ENCODE peak calls at places on chromosomes 16 and 17, in ten cellular contexts. F is MG63; M is stimulated activated CD4-positive, alpha-beta T cell treated with anti-CD3 and anti-CD28 coated beads, Interleukin-4, amount 100 ng/mL, for 24 hours; D is NCI-H1436 treated with DMSO at 0.1 percent for 48 hours; K is NAMALWA; Y is NCI-H1105; W is ACHN; I is ELF-1; Q is NCI-H2081; V is mesenchymal stem cell. X is an unnamed sample.

GRCh38 chr16:79874391-79874790 is 273.9 kb upstream of the MAF start:
- DNase-seq in Q (no peak), D (no peak), V (no peak), W (no peak), F (peak; percentile 15), I (no peak), Y (no peak), K (no peak), M (no peak), X (no peak)

GRCh38 chr17:2102931-2103398 is 48.1 kb downstream of the HIC1 start:
- DNase-seq in Y (no peak), V (peak; percentile 47), D (no peak), W (peak; percentile 44), I (no peak), Q (no peak), M (no peak), F (peak; percentile 59), K (no peak), X (no peak)

GRCh38 chr17:77385750-77386501 is 245.2 kb downstream of the SEC14L1 start:
- DNase-seq in M (no peak), D (no peak), I (peak; percentile 80), K (no peak), Q (no peak), V (no peak), F (peak; percentile 88), Y (no peak), W (no peak), X (peak; percentile 73)

GRCh38 chr17:62692721-62693431 is 65.4 kb downstream of the MRC2 start:
- DNase-seq in K (peak; percentile 17), M (peak; percentile 13), Y (no peak), W (peak; percentile 45), V (peak; percentile 36), D (no peak), F (no peak), Q (no peak), I (peak; percentile 47), X (peak; percentile 46)

GRCh38 chr16:2771496-2772402 is 5.3 kb downstream of the ELOB start:
- DNase-seq in I (no peak), D (no peak), Y (no peak), K (no peak), Q (no peak), M (no peak), F (no peak), V (no peak), W (no peak), X (peak; percentile 35)

GRCh38 chr17:76000016-76000754 is 470 bp upstream of the CDK3 start:
- DNase-seq in K (peak; percentile 70), I (peak; percentile 84), M (peak; percentile 67), Y (no peak), W (peak; percentile 61), Q (peak; percentile 51), V (peak; percentile 34), D (no peak), F (peak; percentile 34), X (peak; percentile 68)

GRCh38 chr16:28537964-28538732 is 626 bp downstream of the NUPR1 start:
- DNase-seq in M (no peak), K (no peak), F (peak; percentile 44), D (no peak), Y (no peak), W (no peak), V (no peak), I (no peak), Q (no peak), X (peak; percentile 55)

GRCh38 chr16:78703951-78704350 is 604.5 kb downstream of the WWOX start:
- DNase-seq in Y (no peak), W (no peak), V (no peak), D (no peak), M (no peak), K (no peak), I (no peak), F (no peak), Q (no peak), X (no peak)

GRCh38 chr17:73595068-73595865 is 49.0 kb downstream of the SDK2 start:
- DNase-seq in Y (no peak), F (peak; percentile 94), M (no peak), Q (peak; percentile 59), W (peak; percentile 8), K (peak; percentile 24), D (no peak), V (peak; percentile 64), I (peak; percentile 74), X (peak; percentile 57)

GRCh38 chr16:4060823-4061222 is 55.4 kb downstream of the ADCY9 start:
- DNase-seq in K (no peak), I (no peak), V (no peak), Y (no peak), F (no peak), D (no peak), Q (no peak), M (no peak), W (no peak), X (no peak)

GRCh38 chr16:3089717-3090592 is 9.1 kb downstream of the ZSCAN10 start:
- DNase-seq in Y (no peak), K (no peak), D (no peak), W (no peak), M (no peak), V (no peak), Q (peak; percentile 63), I (no peak), F (no peak), X (no peak)

GRCh38 chr17:49022391-49022941 is 25.3 kb downstream of the IGF2BP1 start:
- DNase-seq in D (no peak), V (no peak), Y (no peak), M (no peak), I (peak; percentile 99), K (no peak), F (peak; percentile 52), Q (no peak), W (peak; percentile 80), X (no peak)

GRCh38 chr16:46620265-46621005 is 744 bp downstream of the SHCBP1 start:
- DNase-seq in Y (no peak), D (no peak), W (peak; percentile 28), F (peak; percentile 67), M (no peak), K (peak; percentile 74), Q (no peak), I (no peak), V (peak; percentile 30), X (no peak)

GRCh38 chr17:12027658-12028057 is 7.0 kb downstream of the MAP2K4 start:
- DNase-seq in D (no peak), F (no peak), V (no peak), Q (no peak), W (no peak), M (no peak), I (no peak), Y (no peak), K (no peak), X (no peak)

GRCh38 chr16:74603848-74604247 is 3.1 kb downstream of the GLG1 start:
- DNase-seq in I (peak; percentile 56), F (no peak), W (no peak), V (no peak), M (no peak), K (no peak), Q (no peak), Y (no peak), D (no peak), X (no peak)

GRCh38 chr17:1491406-1492248 is 859 bp downstream of the MYO1C start:
- DNase-seq in M (peak; percentile 40), Y (no peak), F (peak; percentile 66), K (peak; percentile 26), D (no peak), I (no peak), V (peak; percentile 57), Q (peak; percentile 16), W (peak; percentile 78), X (peak; percentile 78)

GRCh38 chr17:75019710-75020109 is 7.2 kb downstream of the MRPL58 start:
- DNase-seq in V (no peak), W (no peak), Y (no peak), D (no peak), M (no peak), Q (no peak), I (no peak), K (no peak), F (no peak), X (no peak)

GRCh38 chr17:10265100-10265810 is 66.8 kb upstream of the GAS7 start:
- DNase-seq in M (no peak), V (peak; percentile 53), Q (no peak), K (no peak), D (no peak), W (no peak), F (no peak), Y (no peak), I (no peak), X (no peak)

GRCh38 chr17:14007951-14008350 is 61.4 kb upstream of the COX10 start:
- DNase-seq in K (no peak), M (no peak), Y (no peak), W (no peak), I (no peak), D (no peak), F (no peak), Q (no peak), V (no peak), X (no peak)

GRCh38 chr16:73743665-73744496 is 552.7 kb upstream of the PSMD7 start:
- DNase-seq in F (no peak), W (no peak), K (no peak), Y (no peak), I (no peak), D (no peak), V (no peak), M (no peak), Q (no peak), X (no peak)

GRCh38 chr16:30621765-30622164 is 11.6 kb upstream of the ZNF689 start:
- DNase-seq in I (no peak), F (peak; percentile 5), K (no peak), W (no peak), Y (no peak), D (no peak), M (no peak), Q (no peak), V (no peak), X (no peak)

GRCh38 chr17:79721993-79722671 is 8.6 kb upstream of the ENPP7 start:
- DNase-seq in V (no peak), D (no peak), Y (no peak), K (peak; percentile 49), F (no peak), W (peak; percentile 37), I (peak; percentile 59), M (no peak), Q (no peak), X (no peak)

GRCh38 chr17:70405492-70406220 is 236.3 kb downstream of the KCNJ2 start:
- DNase-seq in D (no peak), Y (no peak), V (peak; percentile 97), K (no peak), I (no peak), Q (no peak), F (peak; percentile 71), M (no peak), W (peak; percentile 98), X (no peak)

GRCh38 chr16:4852221-4852872 is 5.1 kb downstream of the UBN1 start:
- DNase-seq in Q (no peak), M (no peak), I (no peak), Y (no peak), V (peak; percentile 30), W (no peak), F (peak; percentile 35), K (no peak), D (no peak), X (no peak)

GRCh38 chr16:84554627-84555328 is 50.3 kb upstream of the MEAK7 start:
- DNase-seq in F (no peak), D (no peak), K (no peak), Q (no peak), V (no peak), M (no peak), W (no peak), Y (no peak), I (no peak), X (peak; percentile 11)

GRCh38 chr17:80361495-80362220 is 53.3 kb upstream of the ENDOV start:
- DNase-seq in K (peak; percentile 33), M (peak; percentile 26), W (peak; percentile 35), Q (no peak), F (no peak), Y (no peak), V (peak; percentile 11), D (no peak), I (peak; percentile 61), X (no peak)

GRCh38 chr17:49230636-49231562 is at the start of gene PHOSPHO1:
- DNase-seq in D (peak; percentile 19), I (peak; percentile 95), F (peak; percentile 85), Q (peak; percentile 80), Y (peak; percentile 69), W (peak; percentile 85), K (peak; percentile 89), V (peak; percentile 85), M (peak; percentile 86), X (peak; percentile 91)

GRCh38 chr16:80794071-80794470 is 10.3 kb downstream of the CDYL2 start:
- DNase-seq in F (no peak), I (no peak), W (no peak), M (no peak), D (no peak), Q (no peak), K (no peak), V (no peak), Y (no peak), X (no peak)